ENCODE peak calls at places on chromosomes 11 and 22, in eight cellular contexts. O is A549, K is upper lobe of right lung, Y is hepatocyte, F is GM06990, E is brain microvascular endothelial cell, R is AG04449, S is uterus. N is an unnamed sample.
A peak's percentile ranks its signal among the peaks of the same experiment; 100 is the strongest.

GRCh38 chr11:108206171-108206570 is 16.3 kb downstream of the NPAT start:
- DNase-seq in O (no peak), E (no peak), Y (no peak), R (no peak), K (no peak), F (no peak), S (no peak), N (no peak)

GRCh38 chr11:44329472-44330230 is 19.7 kb upstream of the ALX4 start:
- DNase-seq in O (no peak), F (no peak), Y (no peak), K (peak; percentile 27), S (no peak), E (no peak), R (no peak), N (no peak)

GRCh38 chr11:26297179-26297970 is 34.6 kb upstream of the ANO3 start:
- DNase-seq in E (peak; percentile 66), O (peak; percentile 18), S (no peak), R (peak; percentile 41), K (no peak), F (no peak), Y (peak; percentile 77), N (peak; percentile 18)

GRCh38 chr11:2224254-2224653 is 46.1 kb downstream of the ASCL2 start:
- DNase-seq in K (no peak), O (no peak), Y (no peak), E (no peak), R (no peak), F (no peak), S (no peak), N (no peak)

GRCh38 chr22:37775785-37776638 is 31.7 kb upstream of the GCAT start:
- DNase-seq in R (no peak), O (no peak), E (no peak), K (no peak), F (no peak), S (no peak), Y (no peak), N (no peak)

GRCh38 chr22:48495751-48496080 is 1332.0 kb downstream of the BRD1 start:
- DNase-seq in E (no peak), F (no peak), Y (no peak), R (no peak), S (no peak), O (no peak), K (no peak), N (no peak)

GRCh38 chr11:111596319-111596718 is 5.9 kb upstream of the SIK2 start:
- DNase-seq in O (no peak), E (no peak), K (no peak), F (no peak), Y (no peak), R (no peak), S (no peak), N (no peak)

GRCh38 chr11:73218106-73218829 is at the start of gene P2RY2:
- DNase-seq in Y (peak; percentile 84), E (no peak), O (peak; percentile 82), K (peak; percentile 96), F (peak; percentile 46), S (peak; percentile 27), R (no peak), N (no peak)

GRCh38 chr11:93143186-93143585 is 54.6 kb downstream of the SLC36A4 start:
- DNase-seq in O (no peak), F (no peak), K (no peak), R (peak; percentile 44), Y (no peak), S (no peak), E (no peak), N (no peak)

DNA sequence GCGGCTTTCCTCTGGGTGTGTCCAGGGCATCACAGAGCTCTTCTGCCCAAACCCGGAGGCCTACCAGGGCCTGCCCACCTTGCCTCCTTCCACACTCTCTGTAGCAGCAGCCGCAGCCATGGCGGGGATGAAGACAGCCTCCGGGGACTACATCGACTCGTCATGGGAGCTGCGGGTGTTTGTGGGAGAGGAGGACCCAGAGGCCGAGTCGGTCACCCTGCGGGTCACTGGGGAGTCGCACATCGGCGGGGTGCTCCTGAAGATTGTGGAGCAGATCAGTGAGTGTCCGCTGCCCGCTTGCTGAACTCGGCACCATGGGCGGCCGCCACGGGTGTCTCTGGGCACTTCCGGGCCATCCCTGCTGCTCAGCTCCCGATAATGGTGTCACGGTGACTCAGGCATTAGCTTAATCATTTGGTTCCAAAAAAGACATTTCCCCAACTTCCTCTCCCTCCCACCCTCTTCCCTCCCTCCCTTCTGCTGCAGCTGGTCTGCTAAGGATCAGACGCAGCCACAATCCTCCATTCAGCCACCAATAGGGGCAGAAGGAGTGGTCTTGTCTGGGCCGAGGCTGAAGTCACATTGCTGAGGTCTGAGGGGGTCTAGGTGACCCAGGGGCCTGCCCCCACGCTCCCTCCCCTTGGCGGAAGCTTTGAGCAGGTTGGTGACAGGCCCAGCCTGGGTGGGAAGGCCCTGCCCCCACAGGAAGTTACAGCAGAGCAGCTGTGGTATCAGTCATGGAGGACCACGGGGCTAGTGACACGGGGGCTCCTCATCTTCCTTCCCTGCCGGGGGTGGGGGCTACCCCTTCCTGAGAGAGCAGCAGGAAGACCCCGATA is 945 bp downstream of the FERMT3 start:
- DNase-seq in R (no peak), O (no peak), Y (no peak), F (peak; percentile 85), S (peak; percentile 72), E (peak; percentile 84), K (peak; percentile 83), N (no peak)
- H3K4me3 ChIP-seq in R (no peak overlapping the region), O (no peak overlapping the region), Y (no peak overlapping the region), F (peak overlapping the region; percentile 70), S (no peak overlapping the region), E (peak overlapping the region; percentile 15), K (peak overlapping the region; percentile 54), N (peak overlapping the region; percentile 77)

GRCh38 chr22:19964701-19965386 is 23.2 kb upstream of the TXNRD2 start:
- DNase-seq in K (no peak), E (no peak), S (no peak), Y (no peak), R (no peak), O (no peak), F (no peak), N (no peak)
- H3K4me3 ChIP-seq in K (no peak overlapping the region), E (no peak overlapping the region), S (no peak overlapping the region), Y (no peak overlapping the region), R (no peak overlapping the region), O (no peak overlapping the region), F (no peak overlapping the region), N (no peak overlapping the region)

GRCh38 chr11:65428578-65429068 is 6.0 kb downstream of the NEAT1 start:
- DNase-seq in O (no peak), K (peak; percentile 71), F (peak; percentile 37), S (peak; percentile 27), E (no peak), R (no peak), Y (peak; percentile 72), N (no peak)

GRCh38 chr11:65426839-65427690 is 4.5 kb downstream of the NEAT1 start:
- DNase-seq in R (no peak), F (peak; percentile 40), O (no peak), S (no peak), Y (peak; percentile 74), E (peak; percentile 61), K (peak; percentile 70), N (no peak)

GRCh38 chr11:65429069-65429681 is 6.6 kb downstream of the NEAT1 start:
- DNase-seq in E (peak; percentile 60), R (no peak), F (peak; percentile 35), K (no peak), S (peak; percentile 21), Y (peak; percentile 64), O (no peak), N (no peak)

GRCh38 chr11:65425971-65426838 is 3.6 kb downstream of the NEAT1 start:
- DNase-seq in O (no peak), R (no peak), F (peak; percentile 54), Y (peak; percentile 49), K (no peak), E (peak; percentile 38), S (no peak), N (peak; percentile 88)

DNA sequence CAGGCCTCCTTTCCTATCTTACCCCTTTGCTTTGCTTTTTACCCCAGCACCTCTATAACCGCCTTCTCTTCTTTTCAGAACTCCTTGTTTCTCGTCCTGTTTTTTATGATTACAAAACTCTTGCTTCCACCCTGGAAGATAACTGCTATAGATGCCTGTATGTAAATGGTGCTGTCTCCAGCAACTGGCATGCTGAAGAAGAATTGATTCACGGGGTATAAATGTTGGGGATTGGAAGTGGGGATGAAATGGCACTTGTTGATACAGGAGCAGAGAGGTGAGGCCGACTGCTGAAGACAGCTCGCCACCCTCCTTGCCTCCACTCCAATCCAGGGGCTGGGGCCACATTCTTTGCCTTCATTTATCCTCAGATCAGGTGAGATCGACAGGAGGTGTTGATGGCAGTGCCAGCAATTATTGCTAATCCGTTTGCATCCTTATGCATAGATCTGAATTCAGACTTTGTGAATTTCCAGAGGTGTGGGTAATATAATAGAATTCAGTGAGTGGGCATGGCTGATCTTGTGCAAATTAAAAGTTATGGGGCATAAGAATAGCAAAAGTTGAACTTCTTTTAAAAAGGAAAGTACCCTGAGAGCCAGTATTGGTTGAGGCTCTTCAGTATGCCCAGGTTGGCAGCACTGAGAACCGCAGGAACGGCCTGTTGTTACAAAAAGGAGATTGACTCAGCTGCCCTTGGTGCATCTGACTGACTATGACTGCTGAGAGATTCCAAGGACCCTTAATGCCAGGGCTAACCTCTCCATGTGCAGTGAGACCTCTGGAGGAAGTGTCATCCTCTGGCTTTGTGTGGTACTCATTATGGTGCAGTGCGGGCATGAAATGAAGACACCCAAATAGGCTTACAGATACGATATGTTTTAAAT is 5.3 kb downstream of the NEAT1 start:
- DNase-seq in Y (peak; percentile 71), R (no peak), S (peak; percentile 30), K (peak; percentile 65), E (peak; percentile 68), F (no peak), O (no peak), N (no peak)
- H3K4me3 ChIP-seq in Y (no peak overlapping the region), R (peak overlapping the region; percentile 98), S (peak overlapping the region; percentile 91), K (peak overlapping the region; percentile 98), E (peak overlapping the region; percentile 96), F (peak overlapping the region; percentile 74), O (peak overlapping the region; percentile 95), N (peak overlapping the region; percentile 97)

GRCh38 chr22:31295413-31295812 is 3.1 kb upstream of the PIK3IP1 start:
- DNase-seq in O (no peak), E (no peak), Y (no peak), R (no peak), F (no peak), K (no peak), S (no peak), N (no peak)

GRCh38 chr22:31300896-31301295 is 8.6 kb upstream of the PIK3IP1 start:
- DNase-seq in R (no peak), E (no peak), O (no peak), F (no peak), K (no peak), Y (no peak), S (no peak), N (no peak)

GRCh38 chr22:31295831-31296230 is 3.5 kb upstream of the PIK3IP1 start:
- DNase-seq in Y (no peak), F (no peak), S (no peak), E (no peak), K (no peak), R (no peak), O (no peak), N (no peak)

GRCh38 chr22:31291716-31292644 is at the start of gene PIK3IP1:
- DNase-seq in F (peak; percentile 71), S (peak; percentile 84), R (no peak), E (peak; percentile 84), Y (peak; percentile 92), K (peak; percentile 91), O (peak; percentile 66), N (peak; percentile 61)

DNA sequence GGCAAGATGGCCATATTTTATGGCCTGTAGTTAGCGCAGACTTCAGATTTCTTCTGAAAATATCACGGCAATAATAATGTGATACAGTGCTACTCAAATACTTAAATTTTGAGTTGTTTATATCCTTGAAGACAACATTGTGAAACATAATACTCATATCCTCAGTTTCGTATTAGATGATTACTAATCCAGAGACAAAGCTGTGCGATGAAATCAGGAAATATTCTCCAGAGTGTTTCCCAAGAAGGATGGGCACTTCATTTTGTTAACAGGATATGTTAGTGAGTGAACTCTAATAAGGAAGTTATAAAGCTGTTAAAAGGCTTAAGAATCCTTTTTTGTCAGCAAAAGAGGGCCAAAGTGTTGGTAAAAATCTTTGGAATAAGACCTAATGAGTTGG is 4.0 kb upstream of the PIK3IP1 start:
- DNase-seq in R (no peak), O (no peak), F (no peak), S (no peak), K (no peak), E (no peak), Y (no peak), N (no peak)
- H3K4me3 ChIP-seq in R (no peak overlapping the region), O (no peak overlapping the region), F (no peak overlapping the region), S (no peak overlapping the region), K (no peak overlapping the region), E (no peak overlapping the region), Y (no peak overlapping the region), N (no peak overlapping the region)